ENCODE peak calls at places on chromosomes 4 and X, in six cellular contexts. One of them, this sample, is unnamed.

GRCh38 chrX:125420809-125421208 is 101.1 kb downstream of the TEX13C start:
- DNase-seq in posterior vena cava: no peak
- DNase-seq in astrocyte of the hippocampus: no peak
- DNase-seq in body of pancreas: no peak
- DNase-seq in aorta: no peak
- DNase-seq in lung: no peak
- DNase-seq in this sample: no peak

GRCh38 chrX:40304115-40304514 is 206.4 kb upstream of the BCOR start:
- DNase-seq in posterior vena cava: no peak
- DNase-seq in astrocyte of the hippocampus: no peak
- DNase-seq in body of pancreas: no peak
- DNase-seq in aorta: no peak
- DNase-seq in lung: no peak
- DNase-seq in this sample: no peak

GRCh38 chr4:184846531-184846930 is 20.8 kb upstream of the ACSL1 start:
- DNase-seq in posterior vena cava: no peak
- DNase-seq in astrocyte of the hippocampus: no peak
- DNase-seq in body of pancreas: no peak
- DNase-seq in aorta: no peak
- DNase-seq in lung: no peak
- DNase-seq in this sample: no peak

GRCh38 chr4:129342820-129343219 is 246.9 kb downstream of the C4orf33 start:
- DNase-seq in posterior vena cava: no peak
- DNase-seq in astrocyte of the hippocampus: peak; percentile 58
- DNase-seq in body of pancreas: no peak
- DNase-seq in aorta: no peak
- DNase-seq in lung: no peak
- DNase-seq in this sample: no peak

GRCh38 chr4:3480528-3481112 is 17.5 kb downstream of the DOK7 start:
- DNase-seq in posterior vena cava: peak; percentile 95
- DNase-seq in astrocyte of the hippocampus: peak; percentile 92
- DNase-seq in body of pancreas: peak; percentile 73
- DNase-seq in aorta: peak; percentile 78
- DNase-seq in lung: peak; percentile 75
- DNase-seq in this sample: peak; percentile 78

GRCh38 chrX:154727418-154728323 is 23.2 kb downstream of the GAB3 start:
- DNase-seq in posterior vena cava: no peak
- DNase-seq in astrocyte of the hippocampus: peak; percentile 71
- DNase-seq in body of pancreas: peak; percentile 55
- DNase-seq in aorta: peak; percentile 60
- DNase-seq in lung: peak; percentile 54
- DNase-seq in this sample: peak; percentile 82

GRCh38 chrX:86946569-86946968 is 571.0 kb upstream of the KLHL4 start:
- DNase-seq in posterior vena cava: no peak
- DNase-seq in astrocyte of the hippocampus: peak; percentile 4
- DNase-seq in body of pancreas: peak; percentile 5
- DNase-seq in aorta: no peak
- DNase-seq in lung: no peak
- DNase-seq in this sample: no peak

GRCh38 chr4:149801416-149801815 is 14.2 kb downstream of the IQCM start:
- DNase-seq in posterior vena cava: no peak
- DNase-seq in astrocyte of the hippocampus: no peak
- DNase-seq in body of pancreas: no peak
- DNase-seq in aorta: no peak
- DNase-seq in lung: no peak
- DNase-seq in this sample: no peak

GRCh38 chr4:163598028-163598427 is 103.5 kb downstream of the TMA16 start:
- DNase-seq in posterior vena cava: no peak
- DNase-seq in astrocyte of the hippocampus: no peak
- DNase-seq in body of pancreas: no peak
- DNase-seq in aorta: no peak
- DNase-seq in lung: no peak
- DNase-seq in this sample: no peak

GRCh38 chr4:8099981-8100464 is 58.6 kb downstream of the ABLIM2 start:
- DNase-seq in posterior vena cava: no peak
- DNase-seq in astrocyte of the hippocampus: no peak
- DNase-seq in body of pancreas: peak; percentile 13
- DNase-seq in aorta: no peak
- DNase-seq in lung: no peak
- DNase-seq in this sample: no peak

GRCh38 chrX:48468247-48468671 is 1.8 kb downstream of the SLC38A5 start:
- DNase-seq in posterior vena cava: no peak
- DNase-seq in astrocyte of the hippocampus: no peak
- DNase-seq in body of pancreas: peak; percentile 69
- DNase-seq in aorta: no peak
- DNase-seq in lung: no peak
- DNase-seq in this sample: no peak

GRCh38 chr4:80071643-80072606 is 1.1 kb downstream of the ANTXR2 start:
- DNase-seq in posterior vena cava: peak; percentile 85
- DNase-seq in astrocyte of the hippocampus: peak; percentile 75
- DNase-seq in body of pancreas: peak; percentile 19
- DNase-seq in aorta: peak; percentile 68
- DNase-seq in lung: peak; percentile 36
- DNase-seq in this sample: peak; percentile 62

GRCh38 chr4:152369903-152370296 is 166.0 kb downstream of the FBXW7 start:
- DNase-seq in posterior vena cava: no peak
- DNase-seq in astrocyte of the hippocampus: no peak
- DNase-seq in body of pancreas: no peak
- DNase-seq in aorta: no peak
- DNase-seq in lung: no peak
- DNase-seq in this sample: no peak

GRCh38 chr4:40856836-40857362 is 107.1 kb downstream of the NSUN7 start:
- DNase-seq in posterior vena cava: peak; percentile 90
- DNase-seq in astrocyte of the hippocampus: peak; percentile 82
- DNase-seq in body of pancreas: peak; percentile 57
- DNase-seq in aorta: peak; percentile 79
- DNase-seq in lung: peak; percentile 68
- DNase-seq in this sample: peak; percentile 60

GRCh38 chr4:79082988-79083387 is 143.8 kb upstream of the PAQR3 start:
- DNase-seq in posterior vena cava: no peak
- DNase-seq in astrocyte of the hippocampus: no peak
- DNase-seq in body of pancreas: no peak
- DNase-seq in aorta: no peak
- DNase-seq in lung: no peak
- DNase-seq in this sample: no peak

GRCh38 chr4:99722662-99723061 is 65.0 kb upstream of the C4orf54 start:
- DNase-seq in posterior vena cava: no peak
- DNase-seq in astrocyte of the hippocampus: no peak
- DNase-seq in body of pancreas: no peak
- DNase-seq in aorta: no peak
- DNase-seq in lung: no peak
- DNase-seq in this sample: no peak

GRCh38 chr4:97720869-97721432 is 422.3 kb downstream of the STPG2 start:
- DNase-seq in posterior vena cava: no peak
- DNase-seq in astrocyte of the hippocampus: peak; percentile 47
- DNase-seq in body of pancreas: no peak
- DNase-seq in aorta: no peak
- DNase-seq in lung: no peak
- DNase-seq in this sample: no peak

GRCh38 chr4:81919238-81919637 is 447.5 kb upstream of the RASGEF1B start:
- DNase-seq in posterior vena cava: no peak
- DNase-seq in astrocyte of the hippocampus: no peak
- DNase-seq in body of pancreas: no peak
- DNase-seq in aorta: no peak
- DNase-seq in lung: no peak
- DNase-seq in this sample: no peak

GRCh38 chrX:36407886-36408285 is 488.4 kb downstream of the CFAP47 start:
- DNase-seq in posterior vena cava: no peak
- DNase-seq in astrocyte of the hippocampus: no peak
- DNase-seq in body of pancreas: no peak
- DNase-seq in aorta: no peak
- DNase-seq in lung: no peak
- DNase-seq in this sample: no peak

GRCh38 chrX:23952984-23953907 is 45.4 kb downstream of the CXorf58 start:
- DNase-seq in posterior vena cava: no peak
- DNase-seq in astrocyte of the hippocampus: peak; percentile 5
- DNase-seq in body of pancreas: peak; percentile 6
- DNase-seq in aorta: no peak
- DNase-seq in lung: no peak
- DNase-seq in this sample: no peak

GRCh38 chr4:88225216-88226107 is 58.9 kb downstream of the PPM1K start:
- DNase-seq in posterior vena cava: no peak
- DNase-seq in astrocyte of the hippocampus: no peak
- DNase-seq in body of pancreas: no peak
- DNase-seq in aorta: no peak
- DNase-seq in lung: no peak
- DNase-seq in this sample: no peak

GRCh38 chr4:139461022-139461421 is 7.1 kb downstream of the RAB33B start:
- DNase-seq in posterior vena cava: no peak
- DNase-seq in astrocyte of the hippocampus: no peak
- DNase-seq in body of pancreas: no peak
- DNase-seq in aorta: no peak
- DNase-seq in lung: no peak
- DNase-seq in this sample: no peak

GRCh38 chrX:129360175-129360574 is 163.1 kb downstream of the SMARCA1 start:
- DNase-seq in posterior vena cava: no peak
- DNase-seq in astrocyte of the hippocampus: peak; percentile 54
- DNase-seq in body of pancreas: peak; percentile 19
- DNase-seq in aorta: no peak
- DNase-seq in lung: no peak
- DNase-seq in this sample: no peak

GRCh38 chr4:87839309-87839946 is 6.7 kb downstream of the MEPE start:
- DNase-seq in posterior vena cava: no peak
- DNase-seq in astrocyte of the hippocampus: peak; percentile 63
- DNase-seq in body of pancreas: peak; percentile 40
- DNase-seq in aorta: no peak
- DNase-seq in lung: no peak
- DNase-seq in this sample: peak; percentile 69

GRCh38 chr4:24551492-24552330 is 32.6 kb downstream of the DHX15 start:
- DNase-seq in posterior vena cava: no peak
- DNase-seq in astrocyte of the hippocampus: peak; percentile 40
- DNase-seq in body of pancreas: no peak
- DNase-seq in aorta: no peak
- DNase-seq in lung: no peak
- DNase-seq in this sample: no peak